ENCODE peak calls at places on chromosomes 16 and 17, in six cellular contexts. One of them, this sample, is unnamed.

GRCh38 chr17:11404431-11404830 is 163.4 kb downstream of the SHISA6 start:
- DNase-seq in ecto neural progenitor cell: no peak
- DNase-seq in HEK293T: no peak
- DNase-seq in upper lobe of right lung: no peak
- DNase-seq in A549: no peak
- DNase-seq in GM04504: no peak
- DNase-seq in this sample: no peak

GRCh38 chr16:56204836-56205235 is 13.5 kb downstream of the GNAO1 start:
- DNase-seq in ecto neural progenitor cell: no peak
- DNase-seq in HEK293T: no peak
- DNase-seq in upper lobe of right lung: no peak
- DNase-seq in A549: no peak
- DNase-seq in GM04504: no peak
- DNase-seq in this sample: no peak

GRCh38 chr17:45332989-45333701 is 16.3 kb upstream of the MAP3K14 start:
- DNase-seq in ecto neural progenitor cell: peak
- DNase-seq in HEK293T: no peak
- DNase-seq in upper lobe of right lung: peak
- DNase-seq in A549: no peak
- DNase-seq in GM04504: no peak
- DNase-seq in this sample: peak

GRCh38 chr17:78597923-78598545 is 20.8 kb upstream of the DNAH17 start:
- DNase-seq in ecto neural progenitor cell: no peak
- DNase-seq in HEK293T: no peak
- DNase-seq in upper lobe of right lung: no peak
- DNase-seq in A549: no peak
- DNase-seq in GM04504: peak
- DNase-seq in this sample: no peak

GRCh38 chr17:74962622-74963394 is 9.8 kb downstream of the HID1 start:
- DNase-seq in ecto neural progenitor cell: peak
- DNase-seq in HEK293T: no peak
- DNase-seq in upper lobe of right lung: no peak
- DNase-seq in A549: no peak
- DNase-seq in GM04504: no peak
- DNase-seq in this sample: no peak

GRCh38 chr16:58034786-58035185 is 9.2 kb downstream of the MMP15 start:
- DNase-seq in ecto neural progenitor cell: no peak
- DNase-seq in HEK293T: no peak
- DNase-seq in upper lobe of right lung: peak
- DNase-seq in A549: no peak
- DNase-seq in GM04504: no peak
- DNase-seq in this sample: no peak

GRCh38 chr17:4480929-4481898 is 17.5 kb upstream of the SPNS2 start:
- DNase-seq in ecto neural progenitor cell: no peak
- DNase-seq in HEK293T: no peak
- DNase-seq in upper lobe of right lung: no peak
- DNase-seq in A549: no peak
- DNase-seq in GM04504: no peak
- DNase-seq in this sample: peak

GRCh38 chr17:18919963-18920362 is 32.0 kb upstream of the SLC5A10 start:
- DNase-seq in ecto neural progenitor cell: no peak
- DNase-seq in HEK293T: no peak
- DNase-seq in upper lobe of right lung: no peak
- DNase-seq in A549: peak
- DNase-seq in GM04504: no peak
- DNase-seq in this sample: no peak

GRCh38 chr17:29238133-29238850 is 8.4 kb upstream of the CRYBA1 start:
- DNase-seq in ecto neural progenitor cell: no peak
- DNase-seq in HEK293T: no peak
- DNase-seq in upper lobe of right lung: no peak
- DNase-seq in A549: no peak
- DNase-seq in GM04504: no peak
- DNase-seq in this sample: no peak

GRCh38 chr16:31008154-31008950 is 2.1 kb downstream of the STX1B start:
- DNase-seq in ecto neural progenitor cell: no peak
- DNase-seq in HEK293T: no peak
- DNase-seq in upper lobe of right lung: no peak
- DNase-seq in A549: no peak
- DNase-seq in GM04504: no peak
- DNase-seq in this sample: no peak

GRCh38 chr17:81553616-81554181 is 1.5 kb upstream of the FAAP100 start:
- DNase-seq in ecto neural progenitor cell: no peak
- DNase-seq in HEK293T: no peak
- DNase-seq in upper lobe of right lung: no peak
- DNase-seq in A549: peak
- DNase-seq in GM04504: peak
- DNase-seq in this sample: peak

GRCh38 chr16:68704232-68704867 is 32.7 kb upstream of the CDH1 start:
- DNase-seq in ecto neural progenitor cell: peak
- DNase-seq in HEK293T: peak
- DNase-seq in upper lobe of right lung: peak
- DNase-seq in A549: peak
- DNase-seq in GM04504: peak
- DNase-seq in this sample: no peak

GRCh38 chr17:64519601-64520000 is 12.8 kb downstream of the CEP95 start:
- DNase-seq in ecto neural progenitor cell: no peak
- DNase-seq in HEK293T: no peak
- DNase-seq in upper lobe of right lung: no peak
- DNase-seq in A549: no peak
- DNase-seq in GM04504: no peak
- DNase-seq in this sample: no peak

GRCh38 chr16:78183886-78184553 is 84.6 kb downstream of the WWOX start:
- DNase-seq in ecto neural progenitor cell: no peak
- DNase-seq in HEK293T: peak
- DNase-seq in upper lobe of right lung: no peak
- DNase-seq in A549: no peak
- DNase-seq in GM04504: no peak
- DNase-seq in this sample: no peak

GRCh38 chr16:80375973-80376372 is 164.8 kb upstream of the DYNLRB2 start:
- DNase-seq in ecto neural progenitor cell: no peak
- DNase-seq in HEK293T: no peak
- DNase-seq in upper lobe of right lung: no peak
- DNase-seq in A549: no peak
- DNase-seq in GM04504: no peak
- DNase-seq in this sample: no peak

GRCh38 chr17:16989230-16989952 is 17.5 kb upstream of the TNFRSF13B start:
- DNase-seq in ecto neural progenitor cell: no peak
- DNase-seq in HEK293T: no peak
- DNase-seq in upper lobe of right lung: no peak
- DNase-seq in A549: no peak
- DNase-seq in GM04504: no peak
- DNase-seq in this sample: no peak

GRCh38 chr17:59748591-59748990 is 41.1 kb downstream of the VMP1 start:
- DNase-seq in ecto neural progenitor cell: no peak
- DNase-seq in HEK293T: no peak
- DNase-seq in upper lobe of right lung: no peak
- DNase-seq in A549: no peak
- DNase-seq in GM04504: no peak
- DNase-seq in this sample: no peak

GRCh38 chr16:72172105-72173034 is at the start of gene PMFBP1:
- DNase-seq in ecto neural progenitor cell: no peak
- DNase-seq in HEK293T: no peak
- DNase-seq in upper lobe of right lung: no peak
- DNase-seq in A549: peak
- DNase-seq in GM04504: peak
- DNase-seq in this sample: peak

GRCh38 chr17:76240461-76241204 is at the start of gene RNF157:
- DNase-seq in ecto neural progenitor cell: peak
- DNase-seq in HEK293T: peak
- DNase-seq in upper lobe of right lung: peak
- DNase-seq in A549: peak
- DNase-seq in GM04504: no peak
- DNase-seq in this sample: no peak

GRCh38 chr16:51657844-51658243 is 506.8 kb upstream of the SALL1 start:
- DNase-seq in ecto neural progenitor cell: no peak
- DNase-seq in HEK293T: no peak
- DNase-seq in upper lobe of right lung: no peak
- DNase-seq in A549: no peak
- DNase-seq in GM04504: no peak
- DNase-seq in this sample: no peak

GRCh38 chr16:67833035-67833417 is 9.1 kb upstream of the THAP11 start:
- DNase-seq in ecto neural progenitor cell: no peak
- DNase-seq in HEK293T: no peak
- DNase-seq in upper lobe of right lung: no peak
- DNase-seq in A549: no peak
- DNase-seq in GM04504: no peak
- DNase-seq in this sample: no peak

GRCh38 chr16:80804061-80804450 is 342 bp downstream of the CDYL2 start:
- DNase-seq in ecto neural progenitor cell: peak
- DNase-seq in HEK293T: no peak
- DNase-seq in upper lobe of right lung: peak
- DNase-seq in A549: peak
- DNase-seq in GM04504: peak
- DNase-seq in this sample: no peak

GRCh38 chr16:15925631-15926030 is 23.8 kb upstream of the ABCC1 start:
- DNase-seq in ecto neural progenitor cell: no peak
- DNase-seq in HEK293T: no peak
- DNase-seq in upper lobe of right lung: peak
- DNase-seq in A549: no peak
- DNase-seq in GM04504: no peak
- DNase-seq in this sample: no peak

GRCh38 chr17:2067559-2067958 is 12.7 kb downstream of the HIC1 start:
- DNase-seq in ecto neural progenitor cell: no peak
- DNase-seq in HEK293T: no peak
- DNase-seq in upper lobe of right lung: no peak
- DNase-seq in A549: no peak
- DNase-seq in GM04504: no peak
- DNase-seq in this sample: no peak

GRCh38 chr17:75945202-75945601 is 4.4 kb upstream of the FBF1 start:
- DNase-seq in ecto neural progenitor cell: no peak
- DNase-seq in HEK293T: no peak
- DNase-seq in upper lobe of right lung: no peak
- DNase-seq in A549: no peak
- DNase-seq in GM04504: no peak
- DNase-seq in this sample: no peak

This sample was measured in AML-193.